ENCODE peak calls at places on chromosomes 7 and 10, in five cellular contexts. K, M, C, D and N are unnamed samples.
A peak's percentile ranks its signal among the peaks of the same experiment; 100 is the strongest.

GRCh38 chr7:67566101-67566500 is 569.5 kb downstream of the TYW1 start:
- DNase-seq in M (no peak), K (no peak), C (no peak), D (no peak), N (no peak)

GRCh38 chr10:114754445-114755320 is 66.9 kb upstream of the FHIP2A start:
- DNase-seq in C (no peak), M (no peak), D (no peak), K (no peak), N (no peak)

GRCh38 chr7:151063212-151063561 is 3.8 kb downstream of the SLC4A2 start:
- DNase-seq in C (no peak), D (no peak), M (no peak), K (no peak), N (no peak)

GRCh38 chr7:81873559-81873958 is 103.7 kb upstream of the HGF start:
- DNase-seq in C (no peak), K (no peak), M (no peak), D (no peak), N (no peak)

GRCh38 chr10:90675621-90676020 is 182.2 kb downstream of the HTR7 start:
- DNase-seq in K (no peak), M (no peak), D (no peak), C (no peak), N (no peak)

GRCh38 chr10:92839191-92840085 is 8.9 kb upstream of the EXOC6 start:
- DNase-seq in D (peak; percentile 87), M (peak; percentile 80), C (peak; percentile 95), K (peak; percentile 23), N (no peak)

GRCh38 chr7:46115410-46115809 is 194.3 kb upstream of the IGFBP3 start:
- DNase-seq in M (no peak), K (no peak), C (no peak), D (no peak), N (no peak)

GRCh38 chr10:44395396-44395795 is 10.5 kb upstream of the CXCL12 start:
- DNase-seq in K (no peak), C (no peak), M (no peak), D (peak; percentile 42), N (no peak)

GRCh38 chr10:51302316-51302715 is 228.0 kb downstream of the PRKG1 start:
- DNase-seq in D (no peak), M (no peak), K (no peak), C (no peak), N (no peak)

GRCh38 chr10:22244001-22244400 is 26.2 kb upstream of the EBLN1 start:
- DNase-seq in K (no peak), C (peak; percentile 58), D (no peak), M (no peak), N (no peak)

GRCh38 chr10:102612964-102613275 is 31.4 kb upstream of the TRIM8 start:
- DNase-seq in C (no peak), M (peak; percentile 50), K (peak; percentile 78), D (peak; percentile 66), N (peak; percentile 68)

DNA sequence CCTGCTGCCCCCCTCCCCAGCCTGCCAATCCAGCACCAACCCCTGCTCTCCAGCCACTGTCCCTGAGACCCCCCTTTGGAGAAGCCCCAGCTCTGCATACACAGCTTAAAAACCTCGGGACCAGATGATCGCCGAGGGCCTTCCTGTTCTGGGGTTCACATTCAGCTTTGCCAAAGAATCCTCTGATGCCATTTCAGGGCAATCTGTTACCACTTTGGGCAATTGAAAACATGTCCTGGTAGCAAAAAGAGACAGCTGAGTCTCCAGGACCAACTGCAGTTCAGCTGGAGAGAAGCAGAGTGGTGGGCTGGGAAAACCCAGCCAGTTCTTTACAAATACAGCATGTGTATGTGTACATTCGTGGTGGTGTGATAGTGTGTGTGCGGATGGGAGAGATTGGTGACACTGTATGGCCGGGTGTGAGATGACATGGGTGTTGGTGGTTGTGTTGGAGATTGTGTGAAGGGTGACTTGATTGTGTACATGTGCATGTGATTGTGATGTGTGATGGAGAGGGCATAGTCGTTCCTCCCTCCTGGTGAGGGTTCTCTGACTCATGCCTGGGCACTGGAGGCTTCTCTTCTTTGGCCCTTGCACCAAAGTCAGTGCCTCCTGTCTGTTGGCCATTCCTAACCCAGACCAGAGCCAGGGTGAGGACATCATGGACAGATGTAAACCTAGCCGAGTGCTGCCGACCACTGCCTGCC is 48.5 kb upstream of the AQP1 start:
- DNase-seq in C (no peak), D (no peak), M (no peak), K (no peak), N (no peak)
- H3K4me1 ChIP-seq in C (no peaks in the 10 kb centered on the region), D (no peaks in the 10 kb centered on the region), M (peaks cover 4% of the 10 kb centered on the region), K (no peaks in the 10 kb centered on the region), N (no peaks in the 10 kb centered on the region)

DNA sequence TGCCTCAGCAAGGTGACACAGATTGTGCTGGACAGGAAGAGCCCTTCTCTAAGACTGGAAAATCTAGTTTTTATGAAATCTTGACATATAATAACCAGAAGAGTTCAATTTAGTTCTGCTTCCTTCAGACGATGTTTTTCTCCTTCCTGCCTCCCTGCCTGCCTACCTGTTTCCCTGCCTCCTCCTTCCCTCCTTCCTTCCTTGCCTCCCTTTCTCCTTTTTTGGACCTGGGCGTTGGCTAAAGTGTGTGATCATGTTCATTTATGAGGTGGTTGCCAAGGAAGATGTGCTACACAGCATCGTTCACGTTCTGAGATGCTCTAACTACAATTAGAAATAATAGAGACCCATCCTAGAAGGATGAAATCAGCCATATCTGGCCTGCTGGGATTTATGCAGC is 224.6 kb downstream of the PHTF2 start:
- DNase-seq in D (no peak), C (no peak), K (no peak), M (no peak), N (no peak)
- H3K27ac ChIP-seq in D (no peak overlapping the region), C (no peak overlapping the region), K (no peak overlapping the region), M (no peak overlapping the region), N (no peak overlapping the region)

GRCh38 chr7:66052447-66052846 is 23.2 kb upstream of the ASL start:
- DNase-seq in C (no peak), K (no peak), M (no peak), D (no peak), N (no peak)

GRCh38 chr7:66047426-66047825 is 28.2 kb upstream of the ASL start:
- DNase-seq in M (no peak), D (no peak), C (no peak), K (no peak), N (no peak)

GRCh38 chr7:66054063-66054462 is 21.6 kb upstream of the ASL start:
- DNase-seq in D (peak; percentile 39), C (no peak), K (no peak), M (no peak), N (no peak)

GRCh38 chr7:66050337-66050957 is 25.2 kb upstream of the ASL start:
- DNase-seq in D (no peak), K (no peak), C (no peak), M (no peak), N (no peak)

GRCh38 chr7:66050990-66051424 is 24.6 kb upstream of the ASL start:
- DNase-seq in C (no peak), M (no peak), K (no peak), D (no peak), N (no peak)
- H3K4me1 ChIP-seq in C (no peaks in the 10 kb centered on the region), M (no peaks in the 10 kb centered on the region), K (no peaks in the 10 kb centered on the region), D (no peaks in the 10 kb centered on the region), N (no peaks in the 10 kb centered on the region)

GRCh38 chr7:100008525-100008924 is 6.9 kb upstream of the ZKSCAN1 start:
- DNase-seq in C (no peak), D (no peak), M (no peak), K (no peak), N (no peak)
- H3K27ac ChIP-seq in C (no peak overlapping the region), D (no peak overlapping the region), M (no peak overlapping the region), K (no peak overlapping the region), N (no peak overlapping the region)